ENCODE peak calls at places on chromosomes 4 and X, in eight cellular contexts. One of them, this sample, is unnamed. For H3K9me3, the result is how much of the 10 kb centered on the place peaks cover.

GRCh38 chr4:28378109-28378830 is 1517.6 kb downstream of the STIM2 start:
- DNase-seq in BE2C: no peak
- DNase-seq in transverse colon: no peak
- DNase-seq in GM23248: peak
- DNase-seq in IMR-90: no peak
- DNase-seq in effector memory CD4-positive, alpha-beta T cell: no peak
- DNase-seq in iPS DF 6.9: peak
- DNase-seq in psoas muscle: no peak
- DNase-seq in this sample: no peak

GRCh38 chr4:164935363-164935762 is 42.1 kb downstream of the TRIM61 start:
- DNase-seq in psoas muscle: no peak
- DNase-seq in effector memory CD4-positive, alpha-beta T cell: no peak
- DNase-seq in BE2C: no peak
- DNase-seq in GM23248: no peak
- DNase-seq in transverse colon: no peak
- DNase-seq in iPS DF 6.9: no peak
- DNase-seq in IMR-90: no peak
- DNase-seq in this sample: no peak

GRCh38 chr4:6201580-6202091 is 1.3 kb upstream of the JAKMIP1 start:
- DNase-seq in iPS DF 6.9: no peak
- DNase-seq in transverse colon: peak
- DNase-seq in effector memory CD4-positive, alpha-beta T cell: no peak
- DNase-seq in psoas muscle: no peak
- DNase-seq in IMR-90: no peak
- DNase-seq in GM23248: no peak
- DNase-seq in BE2C: no peak
- DNase-seq in this sample: no peak

GRCh38 chrX:109966246-109966645 is 36.7 kb upstream of the TMEM164 start:
- DNase-seq in psoas muscle: no peak
- DNase-seq in iPS DF 6.9: no peak
- DNase-seq in effector memory CD4-positive, alpha-beta T cell: no peak
- DNase-seq in transverse colon: no peak
- DNase-seq in BE2C: no peak
- DNase-seq in GM23248: peak
- DNase-seq in IMR-90: no peak
- DNase-seq in this sample: no peak

GRCh38 chr4:105627620-105628019 is 75.2 kb downstream of the ARHGEF38 start:
- DNase-seq in IMR-90: no peak
- DNase-seq in iPS DF 6.9: no peak
- DNase-seq in transverse colon: no peak
- DNase-seq in effector memory CD4-positive, alpha-beta T cell: no peak
- DNase-seq in psoas muscle: no peak
- DNase-seq in BE2C: no peak
- DNase-seq in GM23248: no peak
- DNase-seq in this sample: no peak

GRCh38 chrX:13666836-13667235 is 13.9 kb downstream of the TCEANC start:
- DNase-seq in iPS DF 6.9: no peak
- DNase-seq in GM23248: no peak
- DNase-seq in transverse colon: no peak
- DNase-seq in effector memory CD4-positive, alpha-beta T cell: no peak
- DNase-seq in psoas muscle: no peak
- DNase-seq in BE2C: no peak
- DNase-seq in IMR-90: no peak
- DNase-seq in this sample: no peak

GRCh38 chrX:96183843-96184242 is 500.8 kb upstream of the DIAPH2 start:
- DNase-seq in GM23248: peak
- DNase-seq in IMR-90: peak
- DNase-seq in psoas muscle: no peak
- DNase-seq in transverse colon: no peak
- DNase-seq in effector memory CD4-positive, alpha-beta T cell: no peak
- DNase-seq in BE2C: no peak
- DNase-seq in iPS DF 6.9: no peak
- DNase-seq in this sample: no peak

GRCh38 chr4:118941799-118942198 is 53.1 kb downstream of the SYNPO2 start:
- DNase-seq in GM23248: no peak
- DNase-seq in effector memory CD4-positive, alpha-beta T cell: no peak
- DNase-seq in BE2C: no peak
- DNase-seq in transverse colon: no peak
- DNase-seq in psoas muscle: no peak
- DNase-seq in IMR-90: peak
- DNase-seq in iPS DF 6.9: no peak
- DNase-seq in this sample: no peak

GRCh38 chrX:79065696-79066095 is 78.8 kb upstream of the GPR174 start:
- DNase-seq in IMR-90: no peak
- DNase-seq in psoas muscle: no peak
- DNase-seq in BE2C: no peak
- DNase-seq in iPS DF 6.9: no peak
- DNase-seq in transverse colon: peak
- DNase-seq in GM23248: no peak
- DNase-seq in effector memory CD4-positive, alpha-beta T cell: no peak
- DNase-seq in this sample: no peak

GRCh38 chrX:150324035-150324728 is 38.9 kb upstream of the MAMLD1 start:
- DNase-seq in transverse colon: no peak
- DNase-seq in GM23248: peak
- DNase-seq in psoas muscle: no peak
- DNase-seq in IMR-90: peak
- DNase-seq in iPS DF 6.9: no peak
- DNase-seq in effector memory CD4-positive, alpha-beta T cell: no peak
- DNase-seq in BE2C: no peak
- DNase-seq in this sample: no peak

GRCh38 chr4:55385201-55385649 is 10.5 kb upstream of the TMEM165 start:
- DNase-seq in IMR-90: peak
- DNase-seq in transverse colon: no peak
- DNase-seq in effector memory CD4-positive, alpha-beta T cell: no peak
- DNase-seq in iPS DF 6.9: no peak
- DNase-seq in psoas muscle: no peak
- DNase-seq in BE2C: no peak
- DNase-seq in GM23248: no peak
- DNase-seq in this sample: no peak

GRCh38 chr4:27084685-27085356 is 224.2 kb downstream of the STIM2 start:
- DNase-seq in transverse colon: peak
- DNase-seq in effector memory CD4-positive, alpha-beta T cell: no peak
- DNase-seq in psoas muscle: peak
- DNase-seq in BE2C: peak
- DNase-seq in IMR-90: peak
- DNase-seq in iPS DF 6.9: no peak
- DNase-seq in GM23248: peak
- DNase-seq in this sample: peak

GRCh38 chrX:119189586-119189985 is 46.5 kb upstream of the PGRMC1 start:
- DNase-seq in IMR-90: no peak
- DNase-seq in GM23248: peak
- DNase-seq in effector memory CD4-positive, alpha-beta T cell: no peak
- DNase-seq in iPS DF 6.9: no peak
- DNase-seq in BE2C: no peak
- DNase-seq in psoas muscle: peak
- DNase-seq in transverse colon: no peak
- DNase-seq in this sample: no peak

GRCh38 chr4:38639245-38639644 is 24.8 kb upstream of the KLF3 start:
- DNase-seq in effector memory CD4-positive, alpha-beta T cell: no peak
- DNase-seq in transverse colon: no peak
- DNase-seq in iPS DF 6.9: no peak
- DNase-seq in BE2C: no peak
- DNase-seq in psoas muscle: no peak
- DNase-seq in GM23248: no peak
- DNase-seq in IMR-90: no peak
- DNase-seq in this sample: no peak

GRCh38 chrX:1196436-1196835 is 16.0 kb downstream of the CRLF2 start:
- DNase-seq in psoas muscle: no peak
- DNase-seq in effector memory CD4-positive, alpha-beta T cell: no peak
- DNase-seq in IMR-90: no peak
- DNase-seq in transverse colon: no peak
- DNase-seq in GM23248: no peak
- DNase-seq in BE2C: no peak
- DNase-seq in iPS DF 6.9: no peak
- DNase-seq in this sample: no peak

GRCh38 chr4:112422644-112423043 is 93.3 kb downstream of the NEUROG2 start:
- DNase-seq in GM23248: no peak
- DNase-seq in transverse colon: no peak
- DNase-seq in psoas muscle: no peak
- DNase-seq in iPS DF 6.9: no peak
- DNase-seq in effector memory CD4-positive, alpha-beta T cell: no peak
- DNase-seq in IMR-90: no peak
- DNase-seq in BE2C: no peak
- DNase-seq in this sample: no peak

GRCh38 chr4:159227984-159228383 is 125.1 kb downstream of the RAPGEF2 start:
- DNase-seq in psoas muscle: peak
- DNase-seq in iPS DF 6.9: no peak
- DNase-seq in IMR-90: peak
- DNase-seq in transverse colon: peak
- DNase-seq in BE2C: peak
- DNase-seq in GM23248: peak
- DNase-seq in effector memory CD4-positive, alpha-beta T cell: no peak
- DNase-seq in this sample: peak

GRCh38 chr4:152161676-152162330 is 374.1 kb downstream of the FBXW7 start:
- DNase-seq in BE2C: no peak
- DNase-seq in effector memory CD4-positive, alpha-beta T cell: no peak
- DNase-seq in transverse colon: no peak
- DNase-seq in GM23248: peak
- DNase-seq in psoas muscle: no peak
- DNase-seq in IMR-90: no peak
- DNase-seq in iPS DF 6.9: no peak
- DNase-seq in this sample: no peak

GRCh38 chr4:184769285-184769825 is 35.5 kb upstream of the CENPU start:
- DNase-seq in BE2C: no peak
- DNase-seq in GM23248: no peak
- DNase-seq in transverse colon: no peak
- DNase-seq in effector memory CD4-positive, alpha-beta T cell: no peak
- DNase-seq in psoas muscle: no peak
- DNase-seq in IMR-90: no peak
- DNase-seq in iPS DF 6.9: no peak
- DNase-seq in this sample: no peak

GRCh38 chr4:175339100-175339707 is 421.0 kb downstream of the ADAM29 start:
- DNase-seq in effector memory CD4-positive, alpha-beta T cell: no peak
- DNase-seq in iPS DF 6.9: no peak
- DNase-seq in IMR-90: peak
- DNase-seq in psoas muscle: no peak
- DNase-seq in GM23248: peak
- DNase-seq in transverse colon: no peak
- DNase-seq in BE2C: no peak
- DNase-seq in this sample: no peak

GRCh38 chr4:172986114-172986513 is 182.5 kb upstream of the GALNT7 start:
- DNase-seq in GM23248: no peak
- DNase-seq in psoas muscle: no peak
- DNase-seq in transverse colon: no peak
- DNase-seq in effector memory CD4-positive, alpha-beta T cell: no peak
- DNase-seq in iPS DF 6.9: no peak
- DNase-seq in BE2C: no peak
- DNase-seq in IMR-90: no peak
- DNase-seq in this sample: no peak

GRCh38 chr4:15729910-15730533 is 27.2 kb downstream of the BST1 start:
- DNase-seq in iPS DF 6.9: peak
- DNase-seq in BE2C: no peak
- DNase-seq in GM23248: peak
- DNase-seq in IMR-90: peak
- DNase-seq in transverse colon: no peak
- DNase-seq in psoas muscle: no peak
- DNase-seq in effector memory CD4-positive, alpha-beta T cell: peak
- DNase-seq in this sample: no peak

GRCh38 chr4:89469930-89470375 is 162.4 kb upstream of the GPRIN3 start:
- DNase-seq in GM23248: peak
- DNase-seq in transverse colon: no peak
- DNase-seq in iPS DF 6.9: no peak
- DNase-seq in effector memory CD4-positive, alpha-beta T cell: no peak
- DNase-seq in psoas muscle: no peak
- DNase-seq in BE2C: no peak
- DNase-seq in IMR-90: peak
- DNase-seq in this sample: no peak

GRCh38 chrX:152861116-152861515 is 30.3 kb downstream of the NSDHL start:
- DNase-seq in transverse colon: no peak
- DNase-seq in BE2C: peak
- DNase-seq in IMR-90: peak
- DNase-seq in GM23248: no peak
- DNase-seq in iPS DF 6.9: no peak
- DNase-seq in psoas muscle: no peak
- DNase-seq in effector memory CD4-positive, alpha-beta T cell: no peak
- DNase-seq in this sample: no peak

GRCh38 chrX:152865232-152865920 is 32.5 kb upstream of the ZNF185 start:
- DNase-seq in psoas muscle: peak
- DNase-seq in transverse colon: no peak
- DNase-seq in iPS DF 6.9: no peak
- DNase-seq in effector memory CD4-positive, alpha-beta T cell: no peak
- DNase-seq in BE2C: no peak
- DNase-seq in GM23248: no peak
- DNase-seq in IMR-90: no peak
- DNase-seq in this sample: no peak

GRCh38 chrX:152861826-152862225 is 31.0 kb downstream of the NSDHL start:
- DNase-seq in effector memory CD4-positive, alpha-beta T cell: no peak
- DNase-seq in transverse colon: no peak
- DNase-seq in BE2C: no peak
- DNase-seq in IMR-90: peak
- DNase-seq in GM23248: no peak
- DNase-seq in iPS DF 6.9: no peak
- DNase-seq in psoas muscle: no peak
- DNase-seq in this sample: no peak
- H3K9me3 ChIP-seq in effector memory CD4-positive, alpha-beta T cell: under half
- H3K9me3 ChIP-seq in transverse colon: under half
- H3K9me3 ChIP-seq in BE2C: under half
- H3K9me3 ChIP-seq in IMR-90: under half
- H3K9me3 ChIP-seq in GM23248: under half
- H3K9me3 ChIP-seq in iPS DF 6.9: under half
- H3K9me3 ChIP-seq in psoas muscle: under half
- H3K9me3 ChIP-seq in this sample: under half

DNA sequence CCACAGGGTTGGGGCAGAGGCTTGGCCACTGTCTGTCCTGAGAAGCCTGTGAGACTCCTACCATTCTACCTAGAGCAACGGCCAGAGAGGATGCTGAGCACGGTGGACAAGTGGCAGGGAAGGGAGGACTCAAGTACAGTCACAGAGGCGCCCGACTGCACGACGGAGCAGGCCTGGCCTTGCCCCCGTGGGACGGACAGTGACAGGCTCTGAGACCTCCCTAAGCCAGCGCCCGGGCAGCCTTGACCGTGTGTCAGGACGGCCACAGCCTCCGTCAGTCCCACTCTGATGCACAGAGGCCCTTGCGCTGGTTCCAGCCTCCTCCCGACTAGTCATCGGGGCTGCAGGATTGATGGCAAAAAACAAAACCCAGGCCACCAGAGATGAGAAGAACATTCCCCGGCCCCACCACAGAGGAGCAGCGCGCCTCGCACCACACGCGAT is 36.7 kb upstream of the MXD4 start:
- DNase-seq in iPS DF 6.9: no peak
- DNase-seq in effector memory CD4-positive, alpha-beta T cell: no peak
- DNase-seq in psoas muscle: no peak
- DNase-seq in transverse colon: no peak
- DNase-seq in BE2C: no peak
- DNase-seq in IMR-90: no peak
- DNase-seq in GM23248: peak
- DNase-seq in this sample: no peak
- H3K4me3 ChIP-seq in iPS DF 6.9: no peak
- H3K4me3 ChIP-seq in effector memory CD4-positive, alpha-beta T cell: no peak
- H3K4me3 ChIP-seq in psoas muscle: no peak
- H3K4me3 ChIP-seq in transverse colon: no peak
- H3K4me3 ChIP-seq in BE2C: no peak
- H3K4me3 ChIP-seq in IMR-90: no peak
- H3K4me3 ChIP-seq in GM23248: no peak
- H3K4me3 ChIP-seq in this sample: no peak

GRCh38 chrX:68751372-68751771 is 77.4 kb upstream of the EFNB1 start:
- DNase-seq in BE2C: no peak
- DNase-seq in transverse colon: no peak
- DNase-seq in GM23248: no peak
- DNase-seq in psoas muscle: no peak
- DNase-seq in iPS DF 6.9: no peak
- DNase-seq in effector memory CD4-positive, alpha-beta T cell: no peak
- DNase-seq in IMR-90: no peak
- DNase-seq in this sample: no peak
- H3K9me3 ChIP-seq in BE2C: under half
- H3K9me3 ChIP-seq in transverse colon: under half
- H3K9me3 ChIP-seq in GM23248: under half
- H3K9me3 ChIP-seq in psoas muscle: under half
- H3K9me3 ChIP-seq in iPS DF 6.9: under half
- H3K9me3 ChIP-seq in effector memory CD4-positive, alpha-beta T cell: under half
- H3K9me3 ChIP-seq in IMR-90: under half
- H3K9me3 ChIP-seq in this sample: under half

GRCh38 chr4:138919094-138919936 is 96.3 kb upstream of the NOCT start:
- DNase-seq in transverse colon: peak
- DNase-seq in psoas muscle: peak
- DNase-seq in GM23248: peak
- DNase-seq in iPS DF 6.9: peak
- DNase-seq in IMR-90: peak
- DNase-seq in BE2C: peak
- DNase-seq in effector memory CD4-positive, alpha-beta T cell: no peak
- DNase-seq in this sample: peak
- H3K4me3 ChIP-seq in transverse colon: no peak
- H3K4me3 ChIP-seq in psoas muscle: peak
- H3K4me3 ChIP-seq in GM23248: peak
- H3K4me3 ChIP-seq in iPS DF 6.9: no peak
- H3K4me3 ChIP-seq in IMR-90: no peak
- H3K4me3 ChIP-seq in BE2C: peak
- H3K4me3 ChIP-seq in effector memory CD4-positive, alpha-beta T cell: no peak
- H3K4me3 ChIP-seq in this sample: no peak